ENCODE peak calls at places on chromosomes 4 and X, in five cellular contexts. S, X, C, I and K are unnamed samples. For H3K36me3, the result is how much of the 10 kb centered on the place peaks cover.

GRCh38 chr4:184103755-184104367 is 113.8 kb downstream of the ENPP6 start:
- DNase-seq in C (no peak), X (no peak), I (peak), S (no peak), K (no peak)

GRCh38 chr4:95084584-95084983 is 326.8 kb downstream of the BMPR1B start:
- DNase-seq in X (no peak), C (no peak), I (no peak), S (no peak), K (no peak)

GRCh38 chrX:20383487-20383886 is 116.8 kb upstream of the RPS6KA3 start:
- DNase-seq in C (no peak), X (no peak), I (no peak), S (no peak), K (no peak)

GRCh38 chrX:107467271-107467670 is 17.8 kb downstream of the FRMPD3 start:
- DNase-seq in I (no peak), X (no peak), C (no peak), S (no peak), K (no peak)

GRCh38 chr4:182533948-182534347 is 290.7 kb downstream of the TENM3 start:
- DNase-seq in X (no peak), I (no peak), S (no peak), C (no peak), K (no peak)

GRCh38 chrX:15834051-15834450 is 20.6 kb downstream of the AP1S2 start:
- DNase-seq in C (no peak), I (no peak), X (no peak), S (no peak), K (no peak)

GRCh38 chr4:186607490-186607889 is 52.1 kb upstream of the MTNR1A start:
- DNase-seq in X (no peak), C (no peak), I (no peak), S (no peak), K (no peak)

GRCh38 chr4:152459326-152459725 is 76.6 kb downstream of the FBXW7 start:
- DNase-seq in X (no peak), S (no peak), C (no peak), I (no peak), K (no peak)

GRCh38 chr4:39976945-39977488 is 694 bp downstream of the PDS5A start:
- DNase-seq in X (peak), C (peak), I (peak), S (peak), K (no peak)

GRCh38 chrX:103092942-103093341 is at the start of gene NXF3:
- DNase-seq in X (no peak), I (no peak), C (no peak), S (no peak), K (no peak)

GRCh38 chr4:88761861-88762523 is 64.4 kb upstream of the NAP1L5 start:
- DNase-seq in C (no peak), I (no peak), S (no peak), X (no peak), K (no peak)

GRCh38 chr4:8334786-8335460 is 65.4 kb downstream of the HTRA3 start:
- DNase-seq in C (peak), I (no peak), S (no peak), X (no peak), K (peak)

GRCh38 chrX:97065973-97066372 is 182.3 kb downstream of the RPA4 start:
- DNase-seq in C (no peak), I (no peak), X (no peak), S (no peak), K (no peak)

GRCh38 chrX:120750381-120750780 is 120.5 kb upstream of the C1GALT1C1 start:
- DNase-seq in S (no peak), I (no peak), X (no peak), C (no peak), K (no peak)

GRCh38 chrX:123590842-123591491 is 141.9 kb downstream of the THOC2 start:
- DNase-seq in C (no peak), X (no peak), S (no peak), I (no peak), K (no peak)

GRCh38 chr4:164617426-164617825 is 136.5 kb upstream of the SMIM31 start:
- DNase-seq in C (no peak), S (no peak), I (no peak), X (no peak), K (no peak)

GRCh38 chrX:24097741-24098140 is 43.0 kb downstream of the EIF2S3 start:
- DNase-seq in C (no peak), X (no peak), S (no peak), I (no peak), K (no peak)

GRCh38 chr4:156512622-156513021 is 459.0 kb downstream of the PDGFC start:
- DNase-seq in C (no peak), S (no peak), I (no peak), X (no peak), K (no peak)

GRCh38 chr4:56388311-56388710 is 1.0 kb upstream of the AASDH start:
- DNase-seq in S (no peak), X (no peak), C (no peak), I (no peak), K (no peak)

GRCh38 chrX:76109654-76110053 is 63.2 kb upstream of the PBDC1 start:
- DNase-seq in X (no peak), C (no peak), S (no peak), I (peak), K (no peak)

GRCh38 chr4:123109129-123109528 is 186.7 kb upstream of the NUDT6 start:
- DNase-seq in X (no peak), C (no peak), I (no peak), S (no peak), K (no peak)

GRCh38 chrX:68847172-68847571 is 18.4 kb downstream of the EFNB1 start:
- DNase-seq in X (no peak), I (no peak), C (no peak), S (no peak), K (no peak)

GRCh38 chr4:16942491-16942890 is 44.0 kb upstream of the LDB2 start:
- DNase-seq in S (no peak), I (no peak), C (no peak), X (no peak), K (no peak)

GRCh38 chrX:149871940-149872339 is 9.0 kb upstream of the MAGEA8 start:
- DNase-seq in I (peak), S (peak), X (no peak), C (no peak), K (no peak)

GRCh38 chr4:185396724-185397402 is at the start of gene ANKRD37:
- DNase-seq in X (no peak), S (no peak), I (peak), C (peak), K (no peak)

GRCh38 chr4:110032603-110033002 is 119.9 kb downstream of the EGF start:
- DNase-seq in S (no peak), X (peak), C (no peak), I (no peak), K (no peak)

GRCh38 chr4:84091266-84091665 is 407.8 kb downstream of the NKX6-1 start:
- DNase-seq in X (no peak), I (no peak), C (no peak), S (no peak), K (no peak)

GRCh38 chrX:48918303-48918643 is 551 bp downstream of the PIM2 start:
- DNase-seq in S (no peak), I (no peak), X (no peak), C (no peak), K (no peak)
- H3K36me3 ChIP-seq in S (under half), I (under half), X (under half), C (under half), K (under half)

DNA sequence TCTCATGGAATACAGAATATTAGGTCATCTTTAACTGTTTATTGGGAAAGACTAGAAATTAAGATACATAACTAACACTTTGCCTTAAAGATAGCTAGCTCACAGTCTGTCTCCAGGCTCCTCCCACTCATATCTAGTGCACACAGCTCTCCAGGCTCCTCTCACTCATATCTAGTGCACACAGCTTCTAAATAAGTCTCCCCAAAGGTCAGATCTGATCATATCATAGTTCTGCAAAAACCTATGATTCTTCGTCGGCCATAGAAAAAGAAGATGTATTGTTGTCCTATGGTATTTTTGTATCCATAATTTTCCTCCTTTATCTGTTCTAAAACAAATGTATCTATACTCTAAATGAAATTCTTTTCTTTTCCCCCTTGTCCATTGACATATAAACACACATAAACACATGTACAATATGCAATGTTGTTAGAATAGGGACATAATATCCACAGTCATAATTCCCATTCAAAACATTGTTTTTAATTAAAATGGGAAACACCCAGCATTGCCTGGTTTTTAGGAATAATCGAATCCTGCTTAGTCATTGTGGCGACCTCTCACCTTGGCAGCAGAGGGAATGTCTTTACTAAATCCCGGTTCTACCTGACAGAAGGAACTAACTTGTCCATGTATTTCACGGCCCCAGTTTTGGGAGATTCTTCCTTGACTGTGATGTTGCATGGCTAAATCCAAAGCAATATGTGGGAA is 1282.0 kb downstream of the PCDH7 start:
- DNase-seq in S (no peak), C (no peak), I (peak), X (no peak), K (no peak)
- H3K36me3 ChIP-seq in S (under half), C (under half), I (under half), X (under half), K (under half)

GRCh38 chr4:169124661-169125060 is 114.6 kb upstream of the CBR4 start:
- DNase-seq in I (no peak), C (no peak), X (no peak), S (no peak), K (no peak)
- H3K36me3 ChIP-seq in I (under half), C (under half), X (under half), S (under half), K (under half)

GRCh38 chrX:1411331-1411730 is 19.4 kb upstream of the SLC25A6 start:
- DNase-seq in X (no peak), I (no peak), S (no peak), C (peak), K (peak)
- H3K36me3 ChIP-seq in X (under half), I (under half), S (under half), C (under half), K (half or more)

GRCh38 chr4:1728061-1728980 is 7.0 kb downstream of the TACC3 start:
- DNase-seq in C (peak), S (no peak), I (no peak), X (no peak), K (no peak)

GRCh38 chr4:1726146-1726934 is 5.0 kb downstream of the TACC3 start:
- DNase-seq in X (peak), S (peak), C (peak), I (peak), K (peak)

GRCh38 chr4:1731180-1731579 is 9.9 kb downstream of the TACC3 start:
- DNase-seq in X (no peak), C (no peak), S (no peak), I (no peak), K (no peak)

GRCh38 chr4:1727117-1728031 is 6.1 kb downstream of the TACC3 start:
- DNase-seq in I (no peak), C (peak), X (peak), S (no peak), K (no peak)

GRCh38 chr4:1730532-1731135 is 9.3 kb downstream of the TACC3 start:
- DNase-seq in I (no peak), X (no peak), S (no peak), C (no peak), K (no peak)
- H3K36me3 ChIP-seq in I (under half), X (under half), S (under half), C (under half), K (under half)

DNA sequence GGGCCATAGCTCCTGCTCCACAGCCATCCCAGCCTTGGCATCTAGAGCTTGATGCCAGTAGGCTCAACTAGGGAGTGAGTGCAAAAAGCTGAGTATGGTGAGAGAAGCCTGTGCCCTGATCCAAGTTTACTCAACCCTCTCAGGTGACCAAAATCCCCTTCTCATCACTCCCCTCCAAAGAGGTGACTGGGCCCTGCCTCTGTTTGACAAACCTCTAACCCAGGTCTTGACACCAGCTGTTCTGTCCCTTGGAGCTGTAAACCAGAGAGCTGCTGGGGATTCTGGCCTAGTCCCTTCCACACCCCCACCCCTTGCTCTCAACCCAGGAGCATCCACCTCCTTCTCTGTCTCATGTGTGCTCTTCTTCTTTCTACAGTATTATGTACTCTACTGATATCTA is 73.5 kb downstream of the MSN start:
- DNase-seq in C (no peak), S (no peak), X (no peak), I (no peak), K (no peak)
- H3K36me3 ChIP-seq in C (half or more), S (under half), X (under half), I (under half), K (half or more)

DNA sequence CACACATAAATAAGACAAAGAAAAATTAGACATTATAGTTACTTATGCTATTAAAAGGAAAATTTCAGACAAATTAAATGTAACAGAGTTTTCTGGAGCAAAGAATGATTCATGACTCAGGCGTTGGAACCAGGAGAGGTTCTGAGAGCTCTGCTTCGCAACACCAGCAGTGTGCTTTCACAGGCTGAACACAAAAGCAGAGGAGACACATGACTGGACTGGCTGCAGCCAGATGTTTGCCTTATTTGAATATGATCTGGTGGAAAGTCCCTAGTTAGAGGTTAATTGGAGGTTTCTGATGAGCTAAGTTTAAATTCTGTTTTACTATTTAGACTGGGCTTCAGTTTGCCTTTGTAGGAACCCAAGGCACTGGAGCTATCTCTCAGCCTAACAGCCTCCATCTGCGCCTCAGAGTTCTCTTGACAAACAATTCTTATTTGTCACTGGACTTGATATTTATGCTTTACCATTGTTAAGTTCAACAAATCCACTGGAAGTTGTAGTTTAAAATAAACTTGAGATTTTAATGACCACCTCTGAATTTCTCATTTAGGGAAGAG is 16.2 kb downstream of the BOD1L1 start:
- DNase-seq in X (no peak), S (no peak), I (no peak), C (no peak), K (no peak)
- H3K36me3 ChIP-seq in X (under half), S (under half), I (under half), C (half or more), K (half or more)

DNA sequence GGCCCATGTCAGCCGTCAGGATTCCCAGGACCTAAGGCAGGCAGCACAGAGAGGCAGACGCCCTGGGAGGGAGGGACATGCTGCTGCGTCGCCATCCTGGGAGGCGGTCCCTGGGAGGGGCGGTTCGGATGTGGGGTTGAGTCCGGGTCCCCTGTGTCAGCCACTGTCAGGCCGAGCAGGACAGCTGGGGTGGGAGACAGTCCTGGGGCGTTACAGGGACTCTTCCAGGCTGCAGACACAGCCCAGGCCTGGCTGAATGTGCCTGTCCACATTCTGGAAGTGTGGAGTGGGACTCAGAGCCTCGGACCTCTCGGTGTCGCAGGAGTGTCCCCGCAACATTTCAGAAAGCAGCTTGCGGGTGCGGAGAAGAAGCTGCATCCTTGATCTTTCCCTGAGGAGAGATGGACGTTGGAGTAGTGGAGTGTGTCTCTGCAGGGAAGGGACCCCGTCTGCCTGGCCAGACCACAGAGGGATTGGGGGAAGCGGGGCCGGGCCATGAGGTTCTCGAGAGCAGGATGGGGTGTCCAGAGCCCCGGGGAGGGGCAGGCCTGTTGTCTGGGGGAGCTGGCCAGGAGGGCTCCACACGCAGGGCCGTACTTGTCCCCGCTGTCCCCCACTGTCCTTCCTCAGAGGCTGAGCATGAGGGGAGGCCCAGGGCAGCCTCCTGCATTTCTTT is 6.1 kb downstream of the AKAP17A start:
- DNase-seq in X (peak), C (peak), I (no peak), S (no peak), K (peak)
- H3K36me3 ChIP-seq in X (half or more), C (half or more), I (under half), S (under half), K (half or more)

GRCh38 chr4:99352602-99353580 is at the start of gene ADH1C:
- DNase-seq in I (no peak), C (no peak), S (no peak), X (no peak), K (no peak)

GRCh38 chr4:99351487-99351886 is 1.1 kb downstream of the ADH1C start:
- DNase-seq in X (no peak), C (no peak), S (no peak), I (no peak), K (no peak)

GRCh38 chr4:99349338-99349737 is 3.2 kb downstream of the ADH1C start:
- DNase-seq in S (no peak), I (no peak), X (no peak), C (no peak), K (no peak)
- H3K36me3 ChIP-seq in S (under half), I (under half), X (under half), C (under half), K (under half)

GRCh38 chr4:24551492-24552330 is 32.6 kb downstream of the DHX15 start:
- DNase-seq in I (no peak), S (no peak), X (no peak), C (no peak), K (no peak)
- H3K36me3 ChIP-seq in I (under half), S (under half), X (under half), C (half or more), K (under half)